ENCODE peak calls at places on chromosomes 7 and 10, in six cellular contexts. S is WERI-Rb-1, N is astrocyte, J is psoas muscle, C is gastrocnemius medialis, K is spleen. U is an unnamed sample.

GRCh38 chr10:21399392-21400015 is 126.0 kb downstream of the SKIDA1 start:
- DNase-seq in S (no peak), N (peak; percentile 96), J (no peak), C (no peak), K (no peak), U (no peak)

GRCh38 chr10:75469018-75469616 is 37.7 kb downstream of the LRMDA start:
- DNase-seq in S (no peak), N (peak; percentile 89), J (peak; percentile 57), C (peak; percentile 20), K (no peak), U (peak; percentile 20)

GRCh38 chr10:44102726-44103255 is 282.1 kb downstream of the CXCL12 start:
- DNase-seq in S (no peak), N (no peak), J (no peak), C (no peak), K (no peak), U (no peak)

GRCh38 chr10:103555712-103556111 is 62.2 kb downstream of the NEURL1 start:
- DNase-seq in S (no peak), N (no peak), J (no peak), C (no peak), K (no peak), U (no peak)

GRCh38 chr7:30459591-30460245 is 18.9 kb downstream of the NOD1 start:
- DNase-seq in S (no peak), N (peak; percentile 97), J (peak; percentile 71), C (no peak), K (no peak), U (peak; percentile 46)

GRCh38 chr7:150799741-150800575 is at the start of gene TMEM176B:
- DNase-seq in S (peak; percentile 31), N (no peak), J (peak; percentile 69), C (no peak), K (no peak), U (peak; percentile 50)

GRCh38 chr7:157650801-157651200 is 314.0 kb downstream of the DNAJB6 start:
- DNase-seq in S (no peak), N (no peak), J (no peak), C (no peak), K (peak; percentile 72), U (no peak)

GRCh38 chr7:27124979-27125689 is 5.4 kb downstream of the HOXA4 start:
- DNase-seq in S (no peak), N (no peak), J (no peak), C (no peak), K (no peak), U (no peak)

GRCh38 chr10:129917936-129918335 is 46.1 kb downstream of the EBF3 start:
- DNase-seq in S (no peak), N (no peak), J (no peak), C (no peak), K (peak; percentile 40), U (no peak)

GRCh38 chr10:11091517-11092102 is 73.9 kb downstream of the CELF2 start:
- DNase-seq in S (no peak), N (no peak), J (no peak), C (no peak), K (no peak), U (no peak)

GRCh38 chr10:69472544-69472943 is 21.3 kb downstream of the TSPAN15 start:
- DNase-seq in S (no peak), N (no peak), J (no peak), C (no peak), K (no peak), U (no peak)

GRCh38 chr10:11488126-11488525 is 123.3 kb downstream of the USP6NL start:
- DNase-seq in S (no peak), N (peak; percentile 4), J (no peak), C (no peak), K (no peak), U (no peak)

GRCh38 chr10:35661236-35661635 is 19.1 kb upstream of the FZD8 start:
- DNase-seq in S (no peak), N (no peak), J (no peak), C (no peak), K (no peak), U (no peak)

GRCh38 chr7:2964208-2964607 is 79.5 kb downstream of the CARD11 start:
- DNase-seq in S (no peak), N (no peak), J (no peak), C (no peak), K (no peak), U (no peak)

GRCh38 chr10:114917927-114918672 is 19.9 kb upstream of the TRUB1 start:
- DNase-seq in S (no peak), N (peak; percentile 88), J (no peak), C (no peak), K (no peak), U (no peak)

GRCh38 chr7:130420943-130421578 is 19.8 kb downstream of the CEP41 start:
- DNase-seq in S (no peak), N (peak; percentile 23), J (no peak), C (no peak), K (no peak), U (no peak)

GRCh38 chr7:12410523-12410922 is 6.9 kb upstream of the VWDE start:
- DNase-seq in S (no peak), N (no peak), J (no peak), C (no peak), K (no peak), U (no peak)

GRCh38 chr7:140325600-140325999 is 72.7 kb downstream of the SLC37A3 start:
- DNase-seq in S (no peak), N (no peak), J (no peak), C (no peak), K (no peak), U (no peak)

GRCh38 chr7:77456711-77457110 is 40.6 kb upstream of the GSAP start:
- DNase-seq in S (no peak), N (no peak), J (no peak), C (no peak), K (no peak), U (no peak)

GRCh38 chr7:5211730-5212482 is 21.9 kb downstream of the WIPI2 start:
- DNase-seq in S (no peak), N (no peak), J (no peak), C (no peak), K (peak; percentile 42), U (no peak)

GRCh38 chr7:104883248-104883717 is 130.7 kb upstream of the KMT2E start:
- DNase-seq in S (no peak), N (no peak), J (no peak), C (no peak), K (no peak), U (no peak)

GRCh38 chr7:104878577-104878976 is 135.4 kb upstream of the KMT2E start:
- DNase-seq in S (no peak), N (no peak), J (no peak), C (no peak), K (no peak), U (no peak)

DNA sequence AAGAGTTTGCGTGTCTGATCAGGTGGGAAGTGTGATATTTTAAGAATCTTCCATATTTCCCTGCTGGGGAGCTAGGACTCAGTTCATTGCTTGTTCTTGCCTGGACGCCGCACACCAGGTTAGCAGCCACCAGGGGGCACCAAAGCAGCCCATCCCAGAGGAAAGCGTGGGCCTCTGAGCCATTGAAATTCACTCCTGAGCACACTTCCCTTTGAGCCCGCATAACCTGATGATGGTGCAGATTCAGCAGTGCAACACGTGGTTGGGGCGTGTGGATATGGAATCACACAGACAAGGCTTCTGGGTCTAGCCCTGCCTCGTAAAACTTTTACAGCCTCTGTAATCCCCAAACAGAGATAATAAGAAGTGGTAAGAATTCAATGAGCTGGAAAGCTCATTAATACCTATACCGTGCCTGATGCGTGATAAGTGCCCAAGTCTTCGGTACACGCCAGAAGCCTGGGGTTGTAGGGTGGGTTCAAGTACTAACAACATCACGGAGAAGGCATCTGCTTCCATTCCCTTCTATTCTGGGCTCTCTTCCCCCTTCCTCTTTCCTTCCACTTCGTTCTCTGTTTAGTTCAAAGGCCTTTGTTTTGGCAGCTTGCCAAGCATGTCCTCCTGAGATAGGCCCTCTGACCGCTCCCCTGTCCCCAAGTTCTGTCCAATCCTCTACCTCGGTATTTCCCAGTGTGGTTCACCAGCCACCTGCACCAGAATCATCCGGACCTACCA is 130.1 kb upstream of the KMT2E start:
- DNase-seq in S (peak; percentile 82), N (peak; percentile 60), J (peak; percentile 86), C (peak; percentile 44), K (peak; percentile 92), U (peak; percentile 91)
- H3K27ac ChIP-seq in S (no peak overlapping the region), N (no peak overlapping the region), J (peak overlapping the region; percentile 63), C (peak overlapping the region; percentile 66), K (no peak overlapping the region), U (peak overlapping the region; percentile 26)

DNA sequence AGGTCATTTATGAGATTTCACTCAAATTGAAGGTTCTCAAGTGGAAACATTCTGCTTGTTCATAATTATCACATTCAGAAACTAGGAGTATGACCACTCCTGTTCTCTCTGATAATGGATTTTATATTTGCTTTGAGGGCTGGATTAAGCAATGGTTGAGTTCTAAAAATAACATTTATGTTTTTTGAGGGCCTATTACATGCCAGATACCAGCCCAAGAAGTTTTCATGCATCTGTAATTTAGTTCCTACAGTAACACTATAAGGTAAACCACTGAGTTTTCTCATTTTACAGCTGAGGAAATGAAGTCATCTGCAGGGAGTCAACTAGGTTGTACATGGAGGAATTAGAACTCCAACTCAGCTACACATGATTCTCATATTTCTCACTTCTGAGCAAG is 25.5 kb upstream of the NKX2-3 start:
- DNase-seq in S (no peak), N (no peak), J (no peak), C (no peak), K (no peak), U (no peak)
- H3K27me3 ChIP-seq in S (no peaks in the 10 kb centered on the region), N (peaks cover 2% of the 10 kb centered on the region), J (peaks cover 2% of the 10 kb centered on the region), C (peaks cover 15% of the 10 kb centered on the region), K (no peaks in the 10 kb centered on the region), U (peaks cover 20% of the 10 kb centered on the region)

GRCh38 chr7:51121036-51121780 is 195.4 kb downstream of the COBL start:
- DNase-seq in S (no peak), N (no peak), J (no peak), C (no peak), K (no peak), U (no peak)

GRCh38 chr7:51124321-51124720 is 192.3 kb downstream of the COBL start:
- DNase-seq in S (no peak), N (no peak), J (no peak), C (no peak), K (no peak), U (no peak)

GRCh38 chr7:51118628-51119027 is 198.0 kb downstream of the COBL start:
- DNase-seq in S (no peak), N (no peak), J (no peak), C (no peak), K (no peak), U (no peak)

GRCh38 chr7:51123322-51124021 is 193.1 kb downstream of the COBL start:
- DNase-seq in S (no peak), N (peak; percentile 84), J (peak; percentile 71), C (peak; percentile 70), K (no peak), U (peak; percentile 27)

GRCh38 chr7:51121945-51122425 is 194.6 kb downstream of the COBL start:
- DNase-seq in S (no peak), N (no peak), J (no peak), C (no peak), K (no peak), U (peak; percentile 37)
- H3K27ac ChIP-seq in S (no peak overlapping the region), N (no peak overlapping the region), J (peak overlapping the region; percentile 36), C (peak overlapping the region; percentile 45), K (no peak overlapping the region), U (peak overlapping the region; percentile 84)

DNA sequence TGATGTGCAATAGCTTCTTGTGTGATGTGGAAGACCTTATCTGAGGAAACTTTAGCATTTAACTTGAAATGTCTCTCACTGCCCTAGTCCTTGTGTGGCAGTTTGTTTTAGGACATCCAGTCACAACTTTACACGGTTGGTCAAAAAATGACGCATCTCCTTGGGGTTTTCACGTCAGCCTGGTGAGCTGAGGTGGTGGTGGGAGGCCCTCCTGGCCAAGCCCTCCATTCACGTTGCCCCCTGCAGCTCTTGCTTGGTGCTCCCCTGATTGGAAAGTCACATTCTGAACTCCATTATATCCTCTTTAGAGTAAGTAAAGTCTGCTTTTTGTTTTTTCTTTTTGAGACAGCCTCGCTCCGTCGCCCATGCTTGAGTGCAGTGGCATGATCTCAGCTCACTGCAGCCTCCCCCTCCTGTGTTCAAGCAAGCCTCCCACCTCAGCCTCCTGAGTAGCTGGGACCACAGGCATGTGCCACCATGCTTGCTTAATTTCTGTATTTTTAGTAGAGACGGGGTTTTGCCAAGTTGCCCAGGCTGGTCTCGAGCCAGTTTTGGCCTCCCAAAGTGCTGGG is 7.5 kb downstream of the PGAM1 start:
- DNase-seq in S (no peak), N (no peak), J (no peak), C (no peak), K (no peak), U (no peak)
- H3K27me3 ChIP-seq in S (no peaks in the 10 kb centered on the region), N (no peaks in the 10 kb centered on the region), J (no peaks in the 10 kb centered on the region), C (no peaks in the 10 kb centered on the region), K (no peaks in the 10 kb centered on the region), U (no peaks in the 10 kb centered on the region)